ENCODE peak calls at places on chromosomes 12 and 14, in nine cellular contexts. One of them, this sample, is unnamed.

GRCh38 chr14:77067632-77068514 is 30.2 kb upstream of the CIPC start:
- DNase-seq in suprapubic skin: no peak
- DNase-seq in erythroblast: peak; percentile 66
- DNase-seq in skeletal muscle cell: no peak
- DNase-seq in left cardiac atrium: peak; percentile 67
- DNase-seq in stimulated activated CD8-positive, alpha-beta memory T cell treated with anti-CD3 and anti-CD28 coated beads, Interleukin-2, amount 100 ng/mL, for 48 hours: peak; percentile 30
- DNase-seq in T-helper 2 cell: peak; percentile 42
- DNase-seq in ureter: peak; percentile 76
- DNase-seq in Calu3: peak; percentile 84
- DNase-seq in this sample: peak; percentile 68

GRCh38 chr12:30847259-30847658 is 79.3 kb upstream of the TSPAN11 start:
- DNase-seq in erythroblast: peak; percentile 86
- DNase-seq in skeletal muscle cell: no peak
- DNase-seq in ureter: no peak
- DNase-seq in left cardiac atrium: no peak
- DNase-seq in T-helper 2 cell: no peak
- DNase-seq in stimulated activated CD8-positive, alpha-beta memory T cell treated with anti-CD3 and anti-CD28 coated beads, Interleukin-2, amount 100 ng/mL, for 48 hours: no peak
- DNase-seq in Calu3: peak; percentile 48
- DNase-seq in suprapubic skin: no peak
- DNase-seq in this sample: no peak

GRCh38 chr12:95608252-95609033 is 57.2 kb upstream of the USP44 start:
- DNase-seq in ureter: no peak
- DNase-seq in stimulated activated CD8-positive, alpha-beta memory T cell treated with anti-CD3 and anti-CD28 coated beads, Interleukin-2, amount 100 ng/mL, for 48 hours: no peak
- DNase-seq in suprapubic skin: no peak
- DNase-seq in skeletal muscle cell: no peak
- DNase-seq in Calu3: peak; percentile 41
- DNase-seq in T-helper 2 cell: no peak
- DNase-seq in left cardiac atrium: peak; percentile 83
- DNase-seq in erythroblast: no peak
- DNase-seq in this sample: peak; percentile 91

GRCh38 chr14:51118993-51119392 is 24.1 kb upstream of the TRIM9 start:
- DNase-seq in T-helper 2 cell: no peak
- DNase-seq in Calu3: no peak
- DNase-seq in suprapubic skin: no peak
- DNase-seq in stimulated activated CD8-positive, alpha-beta memory T cell treated with anti-CD3 and anti-CD28 coated beads, Interleukin-2, amount 100 ng/mL, for 48 hours: no peak
- DNase-seq in skeletal muscle cell: no peak
- DNase-seq in left cardiac atrium: no peak
- DNase-seq in erythroblast: no peak
- DNase-seq in ureter: no peak
- DNase-seq in this sample: no peak

GRCh38 chr12:69007166-69007857 is 74.3 kb upstream of the CPM start:
- DNase-seq in ureter: no peak
- DNase-seq in T-helper 2 cell: no peak
- DNase-seq in erythroblast: no peak
- DNase-seq in skeletal muscle cell: peak; percentile 87
- DNase-seq in stimulated activated CD8-positive, alpha-beta memory T cell treated with anti-CD3 and anti-CD28 coated beads, Interleukin-2, amount 100 ng/mL, for 48 hours: no peak
- DNase-seq in Calu3: no peak
- DNase-seq in left cardiac atrium: peak; percentile 25
- DNase-seq in suprapubic skin: no peak
- DNase-seq in this sample: no peak

GRCh38 chr12:27616356-27617150 is 79.7 kb upstream of the REP15 start:
- DNase-seq in T-helper 2 cell: no peak
- DNase-seq in left cardiac atrium: no peak
- DNase-seq in suprapubic skin: no peak
- DNase-seq in Calu3: no peak
- DNase-seq in skeletal muscle cell: no peak
- DNase-seq in ureter: no peak
- DNase-seq in erythroblast: no peak
- DNase-seq in stimulated activated CD8-positive, alpha-beta memory T cell treated with anti-CD3 and anti-CD28 coated beads, Interleukin-2, amount 100 ng/mL, for 48 hours: no peak
- DNase-seq in this sample: no peak

GRCh38 chr14:35806006-35806907 is 2.8 kb downstream of the RALGAPA1 start:
- DNase-seq in skeletal muscle cell: no peak
- DNase-seq in erythroblast: no peak
- DNase-seq in Calu3: no peak
- DNase-seq in ureter: no peak
- DNase-seq in suprapubic skin: no peak
- DNase-seq in T-helper 2 cell: no peak
- DNase-seq in stimulated activated CD8-positive, alpha-beta memory T cell treated with anti-CD3 and anti-CD28 coated beads, Interleukin-2, amount 100 ng/mL, for 48 hours: no peak
- DNase-seq in left cardiac atrium: no peak
- DNase-seq in this sample: no peak

GRCh38 chr12:58310368-58310767 is 369.0 kb downstream of the ATP23 start:
- DNase-seq in skeletal muscle cell: peak; percentile 32
- DNase-seq in erythroblast: no peak
- DNase-seq in stimulated activated CD8-positive, alpha-beta memory T cell treated with anti-CD3 and anti-CD28 coated beads, Interleukin-2, amount 100 ng/mL, for 48 hours: no peak
- DNase-seq in T-helper 2 cell: no peak
- DNase-seq in left cardiac atrium: no peak
- DNase-seq in ureter: no peak
- DNase-seq in suprapubic skin: no peak
- DNase-seq in Calu3: no peak
- DNase-seq in this sample: no peak

GRCh38 chr12:13889913-13890312 is 91.5 kb downstream of the GRIN2B start:
- DNase-seq in erythroblast: no peak
- DNase-seq in stimulated activated CD8-positive, alpha-beta memory T cell treated with anti-CD3 and anti-CD28 coated beads, Interleukin-2, amount 100 ng/mL, for 48 hours: no peak
- DNase-seq in skeletal muscle cell: no peak
- DNase-seq in left cardiac atrium: no peak
- DNase-seq in T-helper 2 cell: no peak
- DNase-seq in ureter: no peak
- DNase-seq in suprapubic skin: no peak
- DNase-seq in Calu3: no peak
- DNase-seq in this sample: no peak

GRCh38 chr12:7472060-7472459 is 28.1 kb upstream of the CD163L1 start:
- DNase-seq in ureter: no peak
- DNase-seq in erythroblast: no peak
- DNase-seq in stimulated activated CD8-positive, alpha-beta memory T cell treated with anti-CD3 and anti-CD28 coated beads, Interleukin-2, amount 100 ng/mL, for 48 hours: no peak
- DNase-seq in skeletal muscle cell: no peak
- DNase-seq in Calu3: no peak
- DNase-seq in left cardiac atrium: no peak
- DNase-seq in T-helper 2 cell: no peak
- DNase-seq in suprapubic skin: no peak
- DNase-seq in this sample: no peak

GRCh38 chr14:100325958-100326357 is 2.8 kb downstream of the SLC25A47 start:
- DNase-seq in Calu3: no peak
- DNase-seq in erythroblast: no peak
- DNase-seq in suprapubic skin: no peak
- DNase-seq in skeletal muscle cell: no peak
- DNase-seq in stimulated activated CD8-positive, alpha-beta memory T cell treated with anti-CD3 and anti-CD28 coated beads, Interleukin-2, amount 100 ng/mL, for 48 hours: no peak
- DNase-seq in T-helper 2 cell: no peak
- DNase-seq in left cardiac atrium: no peak
- DNase-seq in ureter: no peak
- DNase-seq in this sample: no peak

GRCh38 chr14:88488081-88488480 is 66.7 kb downstream of the PTPN21 start:
- DNase-seq in ureter: no peak
- DNase-seq in Calu3: no peak
- DNase-seq in stimulated activated CD8-positive, alpha-beta memory T cell treated with anti-CD3 and anti-CD28 coated beads, Interleukin-2, amount 100 ng/mL, for 48 hours: no peak
- DNase-seq in suprapubic skin: no peak
- DNase-seq in skeletal muscle cell: no peak
- DNase-seq in left cardiac atrium: no peak
- DNase-seq in erythroblast: no peak
- DNase-seq in T-helper 2 cell: no peak
- DNase-seq in this sample: no peak

GRCh38 chr14:90567991-90568390 is 171.2 kb downstream of the CALM1 start:
- DNase-seq in Calu3: no peak
- DNase-seq in skeletal muscle cell: no peak
- DNase-seq in left cardiac atrium: no peak
- DNase-seq in stimulated activated CD8-positive, alpha-beta memory T cell treated with anti-CD3 and anti-CD28 coated beads, Interleukin-2, amount 100 ng/mL, for 48 hours: no peak
- DNase-seq in erythroblast: no peak
- DNase-seq in suprapubic skin: no peak
- DNase-seq in T-helper 2 cell: no peak
- DNase-seq in ureter: no peak
- DNase-seq in this sample: no peak

GRCh38 chr12:30964896-30965612 is 38.5 kb downstream of the TSPAN11 start:
- DNase-seq in erythroblast: no peak
- DNase-seq in skeletal muscle cell: no peak
- DNase-seq in stimulated activated CD8-positive, alpha-beta memory T cell treated with anti-CD3 and anti-CD28 coated beads, Interleukin-2, amount 100 ng/mL, for 48 hours: no peak
- DNase-seq in left cardiac atrium: no peak
- DNase-seq in ureter: no peak
- DNase-seq in suprapubic skin: no peak
- DNase-seq in T-helper 2 cell: no peak
- DNase-seq in Calu3: no peak
- DNase-seq in this sample: no peak

GRCh38 chr14:45262637-45263036 is 9.6 kb upstream of the MIS18BP1 start:
- DNase-seq in left cardiac atrium: no peak
- DNase-seq in stimulated activated CD8-positive, alpha-beta memory T cell treated with anti-CD3 and anti-CD28 coated beads, Interleukin-2, amount 100 ng/mL, for 48 hours: no peak
- DNase-seq in Calu3: peak; percentile 5
- DNase-seq in erythroblast: no peak
- DNase-seq in suprapubic skin: no peak
- DNase-seq in ureter: no peak
- DNase-seq in skeletal muscle cell: no peak
- DNase-seq in T-helper 2 cell: no peak
- DNase-seq in this sample: no peak

GRCh38 chr14:54208751-54209150 is 188.1 kb upstream of the CDKN3 start:
- DNase-seq in T-helper 2 cell: no peak
- DNase-seq in ureter: no peak
- DNase-seq in stimulated activated CD8-positive, alpha-beta memory T cell treated with anti-CD3 and anti-CD28 coated beads, Interleukin-2, amount 100 ng/mL, for 48 hours: no peak
- DNase-seq in Calu3: no peak
- DNase-seq in suprapubic skin: no peak
- DNase-seq in erythroblast: no peak
- DNase-seq in skeletal muscle cell: no peak
- DNase-seq in left cardiac atrium: no peak
- DNase-seq in this sample: no peak

GRCh38 chr14:80628547-80628946 is 313.0 kb downstream of the CEP128 start:
- DNase-seq in ureter: no peak
- DNase-seq in erythroblast: no peak
- DNase-seq in Calu3: no peak
- DNase-seq in left cardiac atrium: no peak
- DNase-seq in T-helper 2 cell: no peak
- DNase-seq in skeletal muscle cell: no peak
- DNase-seq in stimulated activated CD8-positive, alpha-beta memory T cell treated with anti-CD3 and anti-CD28 coated beads, Interleukin-2, amount 100 ng/mL, for 48 hours: no peak
- DNase-seq in suprapubic skin: no peak
- DNase-seq in this sample: no peak

This sample was measured in right atrium auricular region.